ENCODE peak calls at places on chromosomes 11 and 22, in seven cellular contexts. I, J, N, E, P, O and M are unnamed samples.

GRCh38 chr11:78920329-78920728 is 345.7 kb upstream of the NARS2 start:
- DNase-seq in J (no peak), I (no peak), N (no peak), O (no peak), P (no peak), E (no peak), M (no peak)

GRCh38 chr11:107706531-107706930 is 5.3 kb downstream of the SLN start:
- DNase-seq in N (no peak), P (no peak), I (no peak), J (no peak), O (no peak), E (no peak), M (no peak)

GRCh38 chr22:27462190-27462589 is 339.4 kb downstream of the MN1 start:
- DNase-seq in N (peak), I (no peak), J (no peak), O (no peak), E (no peak), P (no peak), M (no peak)

GRCh38 chr11:107623183-107623582 is 32.2 kb downstream of the ELMOD1 start:
- DNase-seq in O (no peak), I (peak), J (no peak), E (no peak), N (no peak), P (no peak), M (no peak)

GRCh38 chr11:134385774-134386565 is 26.1 kb downstream of the B3GAT1 start:
- DNase-seq in E (no peak), J (no peak), I (peak), O (no peak), N (no peak), P (no peak), M (no peak)

GRCh38 chr22:20021196-20022181 is 579 bp downstream of the TANGO2 start:
- DNase-seq in O (peak), J (no peak), I (peak), E (no peak), P (peak), N (peak), M (no peak)

GRCh38 chr11:132977746-132978145 is 554.6 kb downstream of the OPCML start:
- DNase-seq in I (no peak), E (no peak), O (no peak), N (no peak), P (no peak), J (no peak), M (no peak)

GRCh38 chr22:50727678-50728522 is 10.1 kb upstream of the ACR start:
- DNase-seq in I (no peak), E (no peak), P (peak), J (no peak), O (no peak), N (no peak), M (no peak)

GRCh38 chr11:123063396-123064267 is 1.7 kb upstream of the HSPA8 start:
- DNase-seq in I (peak), P (no peak), N (no peak), E (no peak), O (peak), J (no peak), M (no peak)

GRCh38 chr11:57269580-57270021 is 32.6 kb upstream of the APLNR start:
- DNase-seq in E (no peak), N (no peak), O (no peak), P (no peak), I (no peak), J (no peak), M (no peak)

GRCh38 chr22:38850399-38850798 is 6.6 kb upstream of the NPTXR start:
- DNase-seq in O (no peak), E (no peak), I (no peak), N (no peak), J (no peak), P (no peak), M (no peak)

GRCh38 chr11:74877132-74877531 is 71.8 kb downstream of the XRRA1 start:
- DNase-seq in J (no peak), E (no peak), N (no peak), I (peak), P (no peak), O (no peak), M (no peak)
- TF ChIP-seq CTCF in J (peak), E (peak), N (peak), I (peak), P (peak), O (no peak), M (no peak)

DNA sequence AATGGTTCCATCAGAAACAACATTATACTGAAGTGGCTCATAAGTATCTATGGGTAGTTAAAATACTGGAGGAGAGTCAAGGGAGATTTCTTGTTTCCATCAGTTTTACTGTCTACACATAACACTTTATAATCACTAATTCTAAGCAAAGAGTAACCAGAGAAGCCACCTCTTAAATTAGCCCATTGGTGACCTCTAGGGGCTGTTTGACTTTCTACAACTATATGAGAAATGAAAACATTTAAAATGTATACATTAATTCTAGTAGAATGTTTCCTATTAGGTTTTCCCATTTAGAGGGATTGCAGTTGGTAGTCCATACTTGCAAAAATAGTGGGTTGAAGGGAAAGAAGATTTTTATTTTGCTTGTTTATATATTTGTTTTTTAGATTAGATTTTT is 504.3 kb downstream of the FAM181B start:
- DNase-seq in O (no peak), E (no peak), I (peak), N (peak), J (peak), P (no peak), M (peak)
- TF ChIP-seq CTCF in O (no peak), E (no peak), I (peak), N (peak), J (peak), P (peak), M (no peak)

GRCh38 chr22:43570531-43571144 is 158.8 kb downstream of the MPPED1 start:
- DNase-seq in O (no peak), P (no peak), I (no peak), J (no peak), N (peak), E (no peak), M (no peak)
- TF ChIP-seq CTCF in O (no peak), P (no peak), I (no peak), J (no peak), N (no peak), E (no peak), M (no peak)

GRCh38 chr11:128468106-128468505 is 119.3 kb downstream of the ETS1 start:
- DNase-seq in E (no peak), I (no peak), O (no peak), J (no peak), N (no peak), P (no peak), M (no peak)

GRCh38 chr11:128467041-128467440 is 120.3 kb downstream of the ETS1 start:
- DNase-seq in I (no peak), P (no peak), E (no peak), N (no peak), O (no peak), J (no peak), M (no peak)

GRCh38 chr11:128465946-128466688 is 121.2 kb downstream of the ETS1 start:
- DNase-seq in N (no peak), O (no peak), J (no peak), E (no peak), P (no peak), I (no peak), M (no peak)

GRCh38 chr11:128469220-128469619 is 118.1 kb downstream of the ETS1 start:
- DNase-seq in N (no peak), P (no peak), I (no peak), E (no peak), O (no peak), J (peak), M (peak)

DNA sequence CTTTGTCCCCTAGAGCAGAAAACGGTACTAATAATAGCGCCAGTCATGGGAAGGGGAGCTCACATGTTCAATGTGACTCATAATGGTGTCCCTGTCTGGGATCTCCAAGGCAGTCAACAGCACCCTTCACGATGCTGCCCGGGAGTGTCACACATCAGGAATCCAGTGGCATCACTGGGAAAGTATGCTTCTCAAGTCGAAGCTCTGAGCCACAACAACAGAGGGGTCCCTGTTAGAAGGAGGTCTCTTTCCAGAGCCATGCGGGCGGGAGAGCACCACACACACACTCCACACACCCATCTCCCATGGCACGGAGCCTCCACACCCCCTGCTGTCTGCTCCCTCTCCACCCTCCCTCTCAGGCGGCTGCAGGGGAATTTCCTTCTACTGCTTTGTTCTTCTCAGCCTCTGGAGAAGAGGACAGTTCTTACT is 119.7 kb downstream of the ETS1 start:
- DNase-seq in J (no peak), I (peak), E (peak), P (peak), O (peak), N (no peak), M (no peak)
- TF ChIP-seq CTCF in J (no peak), I (peak), E (no peak), P (no peak), O (no peak), N (no peak), M (no peak)

DNA sequence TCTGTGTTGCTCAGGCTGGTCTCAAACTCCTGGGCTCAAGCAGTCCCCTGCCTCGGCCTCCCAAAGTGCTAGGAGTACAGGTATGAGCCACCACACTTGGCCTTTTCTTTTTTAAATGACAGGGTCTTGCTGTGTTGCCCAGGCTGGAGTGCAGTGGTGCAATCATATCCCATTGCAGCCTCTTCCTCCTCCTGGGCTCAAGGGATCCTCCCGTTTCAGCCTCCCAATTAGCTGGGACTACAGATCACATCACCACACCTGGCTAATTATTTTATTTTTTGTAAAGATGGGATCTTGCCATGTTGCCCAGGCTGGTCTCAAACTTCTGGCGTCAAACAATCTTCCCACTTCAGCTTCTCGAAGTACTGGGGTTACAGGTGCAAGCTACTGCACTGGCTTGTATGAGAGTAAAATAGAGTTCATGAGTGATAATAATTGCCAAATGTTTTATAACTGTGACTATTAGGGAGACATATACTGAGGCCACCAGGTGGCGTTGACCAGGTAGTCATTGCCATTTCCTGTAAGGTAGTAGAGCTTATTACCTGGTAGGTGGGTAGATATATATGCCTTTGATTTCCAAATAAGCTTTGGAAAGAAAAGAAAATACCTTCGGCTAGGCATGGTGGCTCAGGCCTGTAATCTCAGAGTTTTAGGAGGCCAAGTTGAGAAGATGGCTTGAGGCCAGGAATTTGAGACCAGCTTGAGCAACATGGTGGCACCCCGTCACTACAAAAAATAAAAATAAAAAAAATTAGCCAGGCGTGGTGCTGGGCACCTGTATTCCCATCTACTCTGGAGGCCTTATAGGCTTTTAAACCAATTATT is 5.4 kb downstream of the FDX1 start:
- DNase-seq in J (no peak), E (no peak), N (no peak), P (peak), I (peak), O (no peak), M (no peak)
- TF ChIP-seq CTCF in J (peak), E (no peak), N (peak), P (peak), I (peak), O (no peak), M (peak)

GRCh38 chr11:120511804-120512726 is 517 bp downstream of the GRIK4 start:
- DNase-seq in P (no peak), J (no peak), E (no peak), O (no peak), I (no peak), N (peak), M (peak)

GRCh38 chr11:120512727-120513435 is 1.3 kb downstream of the GRIK4 start:
- DNase-seq in P (no peak), J (no peak), E (no peak), I (peak), O (no peak), N (no peak), M (no peak)

GRCh38 chr11:120510406-120511115 is 987 bp upstream of the GRIK4 start:
- DNase-seq in J (no peak), N (no peak), E (no peak), I (no peak), P (no peak), O (no peak), M (no peak)

GRCh38 chr11:120509346-120510053 is 2.0 kb upstream of the GRIK4 start:
- DNase-seq in P (no peak), I (no peak), J (no peak), O (peak), N (no peak), E (no peak), M (no peak)

DNA sequence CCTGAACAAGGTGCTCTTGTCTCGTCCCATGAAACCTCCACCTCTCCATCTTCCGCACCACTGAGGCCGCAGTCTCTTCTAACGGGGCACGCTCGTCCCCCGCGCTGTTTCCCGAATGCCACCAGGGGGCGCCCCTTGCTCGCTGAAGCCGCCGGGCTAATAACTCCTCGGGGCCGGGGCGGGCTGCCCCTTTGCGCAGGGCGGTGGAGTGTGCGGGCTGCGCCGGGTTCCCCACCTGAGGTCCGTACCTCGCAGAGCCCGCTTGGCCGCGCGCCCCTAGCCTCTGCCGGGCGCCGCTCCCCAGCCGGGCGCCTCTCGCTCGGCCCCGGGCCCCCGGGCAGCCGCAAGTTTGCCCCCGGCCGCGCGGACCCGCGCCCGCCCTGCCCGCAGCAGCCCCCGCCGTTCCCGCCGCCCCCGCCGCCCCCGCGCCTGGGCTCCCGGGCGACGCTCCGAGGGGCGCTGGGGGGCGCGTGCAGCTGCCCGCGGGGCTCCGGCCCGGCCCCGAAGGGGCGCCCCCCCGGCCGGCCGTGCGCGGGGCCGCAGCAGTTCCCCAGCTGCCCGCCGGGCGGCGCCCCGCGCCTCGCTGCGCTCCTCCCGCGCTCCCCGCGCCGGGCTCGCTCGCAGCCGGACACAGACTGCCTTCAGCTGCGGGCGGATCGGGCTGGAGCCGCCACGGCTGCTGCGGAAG is at the start of gene GRIK4:
- DNase-seq in E (peak), N (peak), O (peak), P (peak), I (peak), J (peak), M (peak)
- TF ChIP-seq CTCF in E (peak), N (peak), O (peak), P (peak), I (peak), J (peak), M (peak)

DNA sequence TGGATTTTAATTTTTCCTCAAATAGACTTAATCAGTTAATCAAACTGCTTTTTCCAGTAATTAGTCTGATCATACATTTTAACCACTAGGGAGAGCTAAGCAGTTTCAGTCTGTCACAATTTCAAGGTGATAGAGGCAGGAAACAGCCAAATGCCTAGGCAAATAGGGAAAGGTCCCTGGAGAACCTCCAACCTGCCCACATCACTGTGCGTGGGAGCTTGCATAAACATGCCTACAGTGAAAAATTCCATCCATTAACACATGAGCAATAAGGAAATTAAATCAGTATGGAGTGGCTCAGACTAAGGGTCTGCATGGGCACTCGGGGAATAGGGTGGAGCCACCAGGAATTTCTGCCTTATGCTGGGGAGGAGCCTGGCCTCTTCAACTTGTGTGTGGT is 74.6 kb downstream of the AASDHPPT start:
- DNase-seq in N (no peak), P (no peak), O (no peak), I (peak), E (no peak), J (no peak), M (no peak)
- TF ChIP-seq CTCF in N (peak), P (peak), O (peak), I (peak), E (no peak), J (no peak), M (no peak)

GRCh38 chr22:47837703-47838102 is 1075.3 kb downstream of the TBC1D22A start:
- DNase-seq in J (no peak), E (no peak), I (peak), N (peak), O (no peak), P (peak), M (no peak)
- TF ChIP-seq CTCF in J (peak), E (no peak), I (peak), N (peak), O (no peak), P (peak), M (no peak)